ENCODE peak calls at places on chromosomes 3 and 15, in seven cellular contexts. Q is thyroid gland, B is right lobe of liver, C is NT2/D1, I is GM06990, W is brain microvascular endothelial cell, U is stomach. M is an unnamed sample. For H3K27me3, the result is how much of the 10 kb centered on the place peaks cover.

GRCh38 chr3:114506622-114507300 is 212.9 kb downstream of the TIGIT start:
- DNase-seq in Q (no peak), B (no peak), C (no peak), I (no peak), W (peak), U (no peak), M (peak)

GRCh38 chr15:25181290-25182097 is 226.7 kb downstream of the SNRPN start:
- DNase-seq in Q (no peak), B (peak), C (no peak), I (no peak), W (no peak), U (peak), M (no peak)

GRCh38 chr3:115148142-115148790 is 1.2 kb upstream of the ZBTB20 start:
- DNase-seq in Q (no peak), B (no peak), C (no peak), I (no peak), W (no peak), U (no peak), M (peak)

GRCh38 chr3:179304605-179305004 is 18.2 kb upstream of the ZNF639 start:
- DNase-seq in Q (no peak), B (no peak), C (no peak), I (no peak), W (no peak), U (no peak), M (no peak)

GRCh38 chr3:112437146-112438022 is 61.9 kb downstream of the BTLA start:
- DNase-seq in Q (no peak), B (no peak), C (peak), I (no peak), W (peak), U (no peak), M (peak)

GRCh38 chr3:17861476-17861875 is 119.0 kb upstream of the TBC1D5 start:
- DNase-seq in Q (no peak), B (no peak), C (no peak), I (no peak), W (no peak), U (no peak), M (no peak)

GRCh38 chr3:106068795-106069194 is 200.0 kb upstream of the CBLB start:
- DNase-seq in Q (no peak), B (no peak), C (no peak), I (no peak), W (no peak), U (no peak), M (peak)

GRCh38 chr3:8518138-8518537 is 16.5 kb downstream of the LMCD1 start:
- DNase-seq in Q (no peak), B (no peak), C (no peak), I (no peak), W (peak), U (no peak), M (peak)

GRCh38 chr15:34588046-34588674 is 4.7 kb upstream of the GOLGA8B start:
- DNase-seq in Q (peak), B (peak), C (no peak), I (no peak), W (peak), U (peak), M (peak)

GRCh38 chr15:70853855-70854668 is at the start of gene LARP6:
- DNase-seq in Q (peak), B (peak), C (peak), I (peak), W (no peak), U (peak), M (peak)

GRCh38 chr3:99242271-99242670 is 340.8 kb upstream of the DCBLD2 start:
- DNase-seq in Q (no peak), B (no peak), C (no peak), I (no peak), W (peak), U (no peak), M (peak)

GRCh38 chr3:179148446-179149238 is 485 bp downstream of the PIK3CA start:
- DNase-seq in Q (peak), B (peak), C (no peak), I (peak), W (peak), U (peak), M (peak)

GRCh38 chr15:41942886-41943285 is 29.5 kb downstream of the EHD4 start:
- DNase-seq in Q (no peak), B (no peak), C (no peak), I (no peak), W (no peak), U (no peak), M (no peak)

GRCh38 chr15:56038015-56038414 is 44.6 kb upstream of the NEDD4 start:
- DNase-seq in Q (no peak), B (no peak), C (no peak), I (no peak), W (no peak), U (no peak), M (peak)

GRCh38 chr15:74206801-74207281 is 4.3 kb upstream of the STRA6 start:
- DNase-seq in Q (peak), B (no peak), C (no peak), I (no peak), W (no peak), U (no peak), M (no peak)

GRCh38 chr3:11306815-11307589 is 34.8 kb downstream of the ATG7 start:
- DNase-seq in Q (peak), B (no peak), C (no peak), I (no peak), W (peak), U (no peak), M (peak)

GRCh38 chr3:187017511-187018230 is 87.3 kb downstream of the ST6GAL1 start:
- DNase-seq in Q (peak), B (no peak), C (no peak), I (no peak), W (no peak), U (no peak), M (no peak)

GRCh38 chr3:175176556-175176955 is 317.4 kb downstream of the NAALADL2 start:
- DNase-seq in Q (no peak), B (no peak), C (no peak), I (no peak), W (no peak), U (no peak), M (no peak)

GRCh38 chr3:27105904-27106303 is 263.3 kb downstream of the NEK10 start:
- DNase-seq in Q (no peak), B (no peak), C (peak), I (no peak), W (peak), U (no peak), M (no peak)

GRCh38 chr3:23991236-23992050 is 46.4 kb downstream of the NR1D2 start:
- DNase-seq in Q (no peak), B (no peak), C (no peak), I (no peak), W (no peak), U (no peak), M (peak)

GRCh38 chr3:172654470-172654869 is 56.4 kb downstream of the NCEH1 start:
- DNase-seq in Q (no peak), B (no peak), C (no peak), I (no peak), W (no peak), U (no peak), M (no peak)

GRCh38 chr3:142645236-142645793 is 49.1 kb downstream of the PLS1 start:
- DNase-seq in Q (no peak), B (no peak), C (no peak), I (no peak), W (peak), U (no peak), M (peak)

GRCh38 chr3:40308725-40309438 is 625 bp upstream of the EIF1B start:
- DNase-seq in Q (no peak), B (no peak), C (no peak), I (no peak), W (no peak), U (no peak), M (no peak)

GRCh38 chr3:97952280-97952679 is 20.0 kb downstream of the RIOX2 start:
- DNase-seq in Q (no peak), B (no peak), C (no peak), I (no peak), W (peak), U (peak), M (peak)

GRCh38 chr3:42263354-42264346 is 2.3 kb downstream of the CCK start:
- DNase-seq in Q (peak), B (no peak), C (no peak), I (no peak), W (no peak), U (no peak), M (no peak)

GRCh38 chr15:30990036-30990435 is 1.4 kb downstream of the MTMR10 start:
- DNase-seq in Q (no peak), B (no peak), C (no peak), I (no peak), W (no peak), U (no peak), M (no peak)

GRCh38 chr3:160094562-160094961 is 105.9 kb downstream of the IL12A start:
- DNase-seq in Q (no peak), B (no peak), C (no peak), I (no peak), W (no peak), U (no peak), M (no peak)

GRCh38 chr15:74402873-74403589 is 30.7 kb downstream of the SEMA7A start:
- DNase-seq in Q (peak), B (peak), C (no peak), I (peak), W (no peak), U (peak), M (no peak)

DNA sequence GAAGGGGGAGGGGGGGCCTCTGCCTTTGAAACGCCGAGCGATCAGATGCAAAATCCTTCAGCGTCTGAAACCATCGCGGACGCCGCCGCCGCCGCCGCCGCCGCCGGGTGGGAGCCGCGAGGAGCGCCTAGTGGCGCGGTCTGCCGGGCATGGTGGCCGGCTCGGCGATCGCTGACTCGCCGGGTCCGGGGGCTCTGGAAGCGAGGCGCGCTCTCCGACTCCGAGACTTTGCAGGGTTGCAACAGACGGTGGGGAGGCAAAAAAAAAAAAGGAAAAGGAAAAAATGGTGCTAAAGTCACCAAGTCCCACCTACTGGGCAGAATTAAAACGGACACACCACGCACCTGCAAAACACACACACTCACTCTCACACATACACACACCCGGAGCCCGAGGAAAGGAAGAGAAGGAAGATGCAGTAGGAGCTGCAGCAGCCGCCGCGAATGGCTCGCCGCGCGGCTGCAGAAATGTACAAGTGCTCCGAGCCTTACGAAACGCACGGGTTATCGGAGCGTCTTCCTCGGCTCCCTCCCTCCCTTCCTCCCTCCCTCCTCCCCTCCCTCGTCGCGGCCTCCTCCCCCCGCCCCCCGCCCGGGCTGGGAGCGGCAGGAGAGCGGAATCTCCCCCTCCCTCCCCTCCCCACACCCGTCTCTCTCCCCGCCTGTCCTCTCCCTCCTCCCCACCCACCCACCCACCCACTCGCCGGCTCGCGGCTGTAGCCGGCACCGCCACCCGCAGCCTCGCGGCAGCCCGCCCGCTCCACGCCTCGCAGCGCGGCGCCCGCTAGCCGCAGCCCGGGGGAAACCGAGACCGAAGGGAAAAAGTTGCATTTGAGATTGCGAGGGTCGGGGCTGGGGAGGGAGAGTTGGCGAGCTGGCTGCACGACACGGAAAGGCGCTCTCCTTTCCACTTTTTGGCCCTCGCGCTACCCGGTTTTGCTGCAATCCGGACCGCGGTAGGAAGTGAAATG is at the start of gene NTRK3:
- DNase-seq in Q (peak), B (no peak), C (no peak), I (no peak), W (no peak), U (no peak), M (no peak)
- H3K27me3 ChIP-seq in Q (under half), B (under half), C (half or more), I (under half), W (under half), U (half or more), M (under half)

DNA sequence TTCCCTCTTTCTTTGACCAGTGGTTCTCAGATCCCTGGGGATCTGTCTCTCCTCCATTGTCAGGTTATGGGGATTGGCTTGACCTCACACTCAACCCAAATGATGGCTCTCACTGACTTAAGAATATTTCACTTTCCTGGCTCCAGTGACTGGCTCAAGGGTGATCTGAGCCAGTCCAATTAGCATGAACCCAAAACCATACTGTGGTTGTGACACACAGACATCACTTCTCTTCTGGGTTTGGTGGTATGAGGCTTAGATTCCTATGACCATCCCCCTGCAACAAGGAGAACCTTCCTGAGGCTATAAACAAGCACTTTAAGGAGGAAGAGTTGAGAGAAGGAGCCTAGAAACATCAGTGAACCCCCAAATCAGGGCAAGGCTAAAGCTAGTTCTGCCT is 85.8 kb downstream of the KCNAB1 start:
- DNase-seq in Q (no peak), B (no peak), C (no peak), I (no peak), W (no peak), U (no peak), M (peak)
- H3K27me3 ChIP-seq in Q (under half), B (under half), C (under half), I (under half), W (under half), U (under half), M (under half)

GRCh38 chr15:45378913-45379262 is 544 bp upstream of the GATM start:
- DNase-seq in Q (no peak), B (peak), C (no peak), I (no peak), W (no peak), U (no peak), M (no peak)
- H3K27me3 ChIP-seq in Q (under half), B (under half), C (under half), I (under half), W (under half), U (under half), M (under half)

DNA sequence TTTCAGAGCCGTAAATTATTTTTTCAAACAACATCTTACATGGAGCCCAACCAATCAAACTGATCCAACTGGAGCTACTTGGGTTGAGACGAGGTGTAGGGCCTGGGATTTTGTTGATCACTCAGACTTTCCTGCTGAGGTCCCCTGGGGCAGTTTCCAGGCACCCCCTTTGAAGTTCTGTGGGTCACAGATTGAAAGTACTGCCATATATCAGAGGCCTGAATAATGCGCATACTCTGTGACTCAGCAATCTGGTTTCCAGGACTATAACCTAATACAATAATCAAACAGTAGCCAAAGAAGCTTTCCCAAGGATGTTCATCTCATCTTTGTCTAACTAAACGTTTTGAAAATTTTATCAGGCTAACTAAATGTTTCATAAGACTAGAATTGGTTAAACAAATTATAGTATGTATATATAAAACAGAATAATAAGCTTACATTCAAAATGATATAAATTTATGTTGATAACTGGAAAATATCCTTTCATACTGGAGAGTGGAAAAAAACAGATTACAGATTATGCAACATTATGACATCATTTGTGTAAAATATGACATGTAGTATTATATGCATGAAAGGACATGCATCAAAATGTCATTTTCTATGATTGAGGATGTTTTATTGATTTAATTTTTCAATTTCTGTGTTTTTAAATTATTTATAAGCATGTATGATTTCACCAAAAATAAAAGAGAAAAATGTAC is 617.1 kb downstream of the NTRK3 start:
- DNase-seq in Q (no peak), B (no peak), C (peak), I (no peak), W (no peak), U (no peak), M (no peak)
- H3K27me3 ChIP-seq in Q (under half), B (under half), C (under half), I (under half), W (under half), U (under half), M (under half)

GRCh38 chr15:93235926-93236781 is 147.1 kb upstream of the RGMA start:
- DNase-seq in Q (peak), B (peak), C (no peak), I (no peak), W (no peak), U (peak), M (no peak)
- H3K27me3 ChIP-seq in Q (under half), B (under half), C (under half), I (under half), W (under half), U (under half), M (under half)

DNA sequence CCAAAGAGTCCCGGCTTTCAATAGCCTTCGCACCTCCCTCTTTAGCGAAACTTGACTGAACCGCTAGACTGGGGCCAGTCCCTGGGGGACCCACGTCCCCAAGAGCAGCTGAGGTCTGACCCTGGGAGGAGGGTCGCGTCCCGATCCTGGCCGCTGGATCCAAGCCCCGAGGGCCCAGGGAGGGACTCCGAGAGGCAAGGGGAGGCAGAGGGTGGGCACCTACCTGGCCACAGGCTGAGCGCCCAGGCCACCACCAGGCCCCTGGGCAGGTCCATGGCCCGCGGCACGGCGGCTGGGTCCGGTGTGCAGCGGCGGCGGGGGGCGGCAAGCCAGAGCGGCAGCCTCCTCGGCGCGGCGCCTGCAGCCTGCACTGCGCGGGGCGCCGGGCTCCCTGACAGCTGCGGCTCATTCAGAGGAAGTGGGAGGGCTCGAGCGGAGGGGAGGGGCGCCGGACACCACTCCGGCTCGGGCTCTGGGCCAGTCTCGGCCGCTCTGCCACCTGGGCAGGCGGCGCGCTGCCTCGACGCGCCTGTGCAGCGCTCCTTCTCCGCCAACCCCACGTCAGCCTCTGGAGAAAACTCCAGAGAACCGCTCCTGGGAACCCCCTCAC is at the start of gene ITGA11:
- DNase-seq in Q (peak), B (peak), C (peak), I (peak), W (peak), U (peak), M (peak)
- H3K27me3 ChIP-seq in Q (under half), B (under half), C (half or more), I (under half), W (under half), U (under half), M (under half)

DNA sequence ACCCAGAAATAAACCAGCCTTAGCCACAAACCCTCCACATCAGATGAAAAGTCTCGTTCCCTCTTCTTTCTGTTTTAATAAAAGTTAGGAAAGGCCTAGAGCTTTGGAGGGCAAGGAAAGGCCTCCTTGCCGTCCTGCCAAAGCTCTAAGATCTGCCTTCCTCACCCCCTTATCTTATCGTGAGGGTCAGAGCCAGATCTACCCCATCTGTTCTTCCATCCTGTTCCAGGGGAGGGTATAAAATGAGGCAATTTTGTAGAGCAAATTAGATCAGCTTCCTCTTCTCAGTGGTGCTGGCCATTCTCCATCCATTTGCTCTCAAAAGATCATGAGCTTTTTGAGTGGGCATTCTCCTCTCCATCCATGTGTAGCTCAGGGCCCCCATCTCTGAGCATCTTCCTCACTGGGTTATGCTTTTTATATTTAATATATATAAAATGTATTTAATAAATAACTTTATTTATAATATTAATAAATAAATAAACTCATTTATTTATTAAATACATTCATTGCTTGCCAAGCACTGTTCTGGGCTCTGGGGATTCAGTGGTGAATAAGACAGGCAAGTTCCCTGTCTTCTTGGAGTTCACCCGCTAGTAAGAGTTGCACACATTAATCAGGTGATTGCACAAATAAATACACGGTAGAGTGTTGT is 2.0 kb upstream of the SLC24A1 start:
- DNase-seq in Q (no peak), B (no peak), C (no peak), I (no peak), W (no peak), U (no peak), M (no peak)
- H3K27me3 ChIP-seq in Q (under half), B (under half), C (under half), I (under half), W (under half), U (under half), M (under half)

DNA sequence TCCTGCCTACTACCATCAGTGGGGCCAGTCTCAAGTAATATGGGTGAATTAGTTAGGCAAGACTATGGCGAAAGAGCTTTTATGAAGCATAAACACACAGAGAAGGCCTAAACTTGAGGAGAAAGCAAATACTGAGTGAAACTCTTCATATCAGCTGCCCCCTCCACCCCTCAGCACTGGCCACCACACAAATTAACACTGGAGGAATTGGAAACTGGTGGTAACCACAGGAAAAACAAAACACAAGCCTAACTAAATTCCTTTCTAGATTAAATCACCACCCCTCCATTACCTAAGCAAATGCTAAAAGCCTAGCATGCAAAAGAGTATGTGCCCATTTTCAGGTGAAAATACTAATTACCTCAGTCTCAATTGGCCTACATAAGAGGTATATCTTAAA is 774.7 kb upstream of the NECTIN3 start:
- DNase-seq in Q (no peak), B (no peak), C (no peak), I (no peak), W (no peak), U (no peak), M (peak)
- H3K27me3 ChIP-seq in Q (under half), B (under half), C (under half), I (under half), W (under half), U (under half), M (under half)